ENCODE peak calls at places on chromosome 7, in four cellular contexts. M is cardiac fibroblast, L is HFF-Myc, E is heart right ventricle. A is an unnamed sample.

GRCh38 chr7:84617265-84618030 is 422.9 kb upstream of the SEMA3A start:
- DNase-seq in L (no peak), E (no peak), M (no peak), A (no peak)

GRCh38 chr7:108114117-108114841 is 15.9 kb downstream of the LAMB4 start:
- DNase-seq in L (no peak), E (no peak), M (peak), A (no peak)

GRCh38 chr7:20895563-20895962 is 108.9 kb upstream of the SP8 start:
- DNase-seq in M (no peak), E (no peak), L (no peak), A (no peak)

GRCh38 chr7:152144557-152145245 is 119.2 kb downstream of the GALNT11 start:
- DNase-seq in E (no peak), L (no peak), M (no peak), A (no peak)

GRCh38 chr7:27921081-27921836 is 181.3 kb downstream of the TAX1BP1 start:
- DNase-seq in E (no peak), L (peak), M (peak), A (no peak)

GRCh38 chr7:26910221-26910620 is 45.8 kb upstream of the SKAP2 start:
- DNase-seq in M (peak), E (no peak), L (peak), A (peak)

GRCh38 chr7:87876759-87877234 is 504 bp downstream of the DBF4 start:
- DNase-seq in E (peak), L (no peak), M (peak), A (peak)

GRCh38 chr7:136957391-136957790 is 88.9 kb downstream of the CHRM2 start:
- DNase-seq in L (no peak), M (peak), E (no peak), A (no peak)

GRCh38 chr7:19442016-19442785 is 266.6 kb downstream of the POLR1F start:
- DNase-seq in M (peak), L (peak), E (no peak), A (no peak)

GRCh38 chr7:20402297-20403230 is 71.9 kb downstream of the ITGB8 start:
- DNase-seq in M (peak), L (no peak), E (no peak), A (no peak)

GRCh38 chr7:72087926-72088325 is 324.2 kb downstream of the CALN1 start:
- DNase-seq in E (no peak), L (no peak), M (no peak), A (no peak)

GRCh38 chr7:132590162-132590561 is 13.9 kb upstream of the PLXNA4 start:
- DNase-seq in L (no peak), E (no peak), M (no peak), A (no peak)

GRCh38 chr7:381211-382117 is 91.5 kb downstream of the FOXL3 start:
- DNase-seq in E (no peak), L (no peak), M (no peak), A (peak)

GRCh38 chr7:95213809-95214492 is 110.4 kb downstream of the PON1 start:
- DNase-seq in M (peak), L (no peak), E (peak), A (no peak)

GRCh38 chr7:41700044-41700471 is 2.8 kb downstream of the INHBA start:
- DNase-seq in E (no peak), L (no peak), M (no peak), A (no peak)

GRCh38 chr7:41705109-41705871 is 2.4 kb upstream of the INHBA start:
- DNase-seq in M (peak), L (peak), E (peak), A (peak)

GRCh38 chr7:41701068-41701467 is 1.8 kb downstream of the INHBA start:
- DNase-seq in E (no peak), L (no peak), M (no peak), A (no peak)

GRCh38 chr7:41701542-41701941 is 1.3 kb downstream of the INHBA start:
- DNase-seq in L (no peak), M (no peak), E (no peak), A (no peak)

DNA sequence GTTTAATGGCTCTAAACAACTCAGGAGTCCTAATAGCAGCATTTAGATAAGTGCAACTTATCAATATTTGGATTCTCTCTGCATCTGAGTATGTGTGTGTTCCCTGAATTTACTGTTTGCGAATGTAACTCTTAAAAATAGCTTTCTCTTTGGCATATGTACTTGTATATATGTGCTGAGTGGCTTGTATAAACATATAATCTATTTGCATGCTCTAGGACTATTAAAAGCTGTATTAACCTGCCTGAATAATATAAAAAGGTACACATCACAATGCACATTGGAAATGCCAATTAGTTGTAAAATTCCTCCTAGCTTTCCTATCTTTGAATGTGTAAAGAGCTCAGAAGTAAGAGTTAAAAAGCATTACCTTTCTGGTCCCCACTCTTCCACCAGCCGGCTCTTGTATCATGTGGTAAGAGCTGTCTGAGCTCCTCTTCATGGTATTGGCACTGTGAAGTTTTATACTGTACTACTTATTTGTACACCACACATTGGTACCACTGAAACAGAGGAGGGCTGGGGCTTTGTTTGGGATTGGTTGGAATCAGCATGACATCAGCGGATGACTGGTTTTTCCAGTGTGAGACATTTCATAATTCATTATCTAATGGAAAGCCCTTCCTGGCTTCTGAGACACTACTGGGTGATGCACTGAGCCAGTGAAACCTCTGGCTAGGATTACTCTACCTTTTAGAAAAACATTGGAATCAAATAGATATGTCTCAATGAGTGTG is at the start of gene INHBA:
- DNase-seq in E (no peak), M (peak), L (no peak), A (no peak)
- H3K4me3 ChIP-seq in E (peak), M (no peak), L (no peak), A (no peak)

GRCh38 chr7:124751017-124751416 is 14.6 kb downstream of the GPR37 start:
- DNase-seq in E (no peak), L (no peak), M (no peak), A (no peak)
- TF ChIP-seq CTCF in E (no peak), L (no peak), M (no peak), A (no peak)

GRCh38 chr7:28989596-28989980 is 31.5 kb upstream of the TRIL start:
- DNase-seq in E (no peak), L (no peak), M (peak), A (no peak)

GRCh38 chr7:28990200-28990960 is 32.2 kb upstream of the TRIL start:
- DNase-seq in M (peak), E (peak), L (no peak), A (no peak)

GRCh38 chr7:28988091-28988490 is 30.0 kb upstream of the TRIL start:
- DNase-seq in L (no peak), E (no peak), M (peak), A (no peak)

GRCh38 chr7:28986723-28987122 is 28.6 kb upstream of the TRIL start:
- DNase-seq in E (no peak), M (peak), L (no peak), A (no peak)

GRCh38 chr7:28988818-28989595 is 30.9 kb upstream of the TRIL start:
- DNase-seq in L (peak), E (peak), M (peak), A (no peak)
- H3K4me3 ChIP-seq in L (no peak), E (no peak), M (no peak), A (no peak)

GRCh38 chr7:32164341-32164996 is 94.3 kb upstream of the PDE1C start:
- DNase-seq in E (no peak), M (peak), L (no peak), A (no peak)
- TF ChIP-seq CTCF in E (peak), M (peak), L (peak), A (no peak)

GRCh38 chr7:147197006-147197405 is 1080.4 kb downstream of the CNTNAP2 start:
- DNase-seq in E (no peak), M (no peak), L (no peak), A (no peak)
- H3K4me3 ChIP-seq in E (no peak), M (no peak), L (no peak), A (no peak)

GRCh38 chr7:115748123-115748738 is 282.3 kb downstream of the TFEC start:
- DNase-seq in E (no peak), L (peak), M (no peak), A (no peak)
- TF ChIP-seq CTCF in E (no peak), L (peak), M (no peak), A (no peak)

GRCh38 chr7:158056761-158057160 is 530.9 kb downstream of the PTPRN2 start:
- DNase-seq in M (no peak), L (no peak), E (no peak), A (peak)
- H3K4me3 ChIP-seq in M (no peak), L (no peak), E (no peak), A (no peak)

GRCh38 chr7:91291902-91292301 is 27.7 kb downstream of the FZD1 start:
- DNase-seq in L (no peak), M (no peak), E (no peak), A (no peak)
- TF ChIP-seq CTCF in L (no peak), M (no peak), E (no peak), A (no peak)